ENCODE peak calls at places on chromosomes 6 and 20, in six cellular contexts. S, M, C, A, B and F are unnamed samples.

GRCh38 chr20:47713941-47714450 is 71.3 kb downstream of the SULF2 start:
- DNase-seq in S (no peak), M (no peak), C (no peak), A (no peak), B (no peak), F (no peak)

GRCh38 chr6:45619994-45620471 is 242.3 kb upstream of the SUPT3H start:
- DNase-seq in S (no peak), M (no peak), C (peak; percentile 62), A (no peak), B (no peak), F (no peak)

GRCh38 chr6:166474721-166475565 is 92.2 kb upstream of the MPC1 start:
- DNase-seq in S (no peak), M (no peak), C (no peak), A (no peak), B (no peak), F (no peak)

GRCh38 chr20:63112491-63113219 is 103.3 kb downstream of the YTHDF1 start:
- DNase-seq in S (no peak), M (no peak), C (no peak), A (no peak), B (no peak), F (no peak)

GRCh38 chr20:29298759-29299613 is 1958.5 kb upstream of the DEFB115 start:
- DNase-seq in S (no peak), M (no peak), C (peak; percentile 32), A (no peak), B (no peak), F (no peak)

GRCh38 chr6:42367353-42368011 is 84.2 kb downstream of the TRERF1 start:
- DNase-seq in S (no peak), M (no peak), C (no peak), A (peak; percentile 62), B (peak; percentile 35), F (peak; percentile 33)

GRCh38 chr20:32808438-32808837 is 11.3 kb upstream of the MAPRE1 start:
- DNase-seq in S (no peak), M (no peak), C (no peak), A (no peak), B (no peak), F (no peak)

GRCh38 chr6:72748759-72749158 is 126.9 kb downstream of the KCNQ5 start:
- DNase-seq in S (no peak), M (no peak), C (peak; percentile 92), A (no peak), B (no peak), F (no peak)

GRCh38 chr6:96116674-96117073 is 100.9 kb downstream of the FUT9 start:
- DNase-seq in S (peak; percentile 27), M (no peak), C (no peak), A (no peak), B (no peak), F (no peak)

GRCh38 chr6:34529665-34530327 is 26.3 kb downstream of the SPDEF start:
- DNase-seq in S (no peak), M (no peak), C (no peak), A (no peak), B (peak; percentile 42), F (peak; percentile 63)

GRCh38 chr20:63183422-63184146 is 32.3 kb downstream of the YTHDF1 start:
- DNase-seq in S (peak; percentile 38), M (no peak), C (no peak), A (no peak), B (peak; percentile 27), F (peak; percentile 54)

GRCh38 chr20:49871391-49871948 is 43.9 kb downstream of the SPATA2 start:
- DNase-seq in S (no peak), M (no peak), C (no peak), A (no peak), B (no peak), F (no peak)

GRCh38 chr6:162917506-162917905 is 189.7 kb downstream of the PACRG start:
- DNase-seq in S (no peak), M (no peak), C (peak; percentile 51), A (no peak), B (no peak), F (no peak)

GRCh38 chr6:155237613-155238012 is 26.2 kb upstream of the CLDN20 start:
- DNase-seq in S (no peak), M (no peak), C (no peak), A (no peak), B (no peak), F (no peak)

GRCh38 chr6:159762681-159763293 is 942 bp downstream of the ACAT2 start:
- DNase-seq in S (no peak), M (no peak), C (no peak), A (no peak), B (peak; percentile 36), F (peak; percentile 77)

GRCh38 chr6:130434174-130434873 is 68.5 kb downstream of the TMEM200A start:
- DNase-seq in S (no peak), M (no peak), C (peak; percentile 82), A (no peak), B (no peak), F (no peak)

GRCh38 chr6:32086661-32087573 is 22.2 kb downstream of the TNXB start:
- DNase-seq in S (no peak), M (peak; percentile 16), C (peak; percentile 85), A (no peak), B (no peak), F (peak; percentile 14)

GRCh38 chr20:39109933-39110818 is 148.0 kb downstream of the DHX35 start:
- DNase-seq in S (no peak), M (no peak), C (no peak), A (no peak), B (no peak), F (no peak)

GRCh38 chr20:5843054-5843731 is 93.0 kb downstream of the SHLD1 start:
- DNase-seq in S (no peak), M (no peak), C (peak; percentile 46), A (no peak), B (no peak), F (no peak)

GRCh38 chr6:138526822-138527235 is 27.5 kb upstream of the NHSL1 start:
- DNase-seq in S (peak; percentile 23), M (no peak), C (no peak), A (no peak), B (no peak), F (no peak)

GRCh38 chr6:126804255-126805064 is 314.0 kb upstream of the RSPO3 start:
- DNase-seq in S (peak; percentile 43), M (peak; percentile 27), C (peak; percentile 20), A (no peak), B (no peak), F (no peak)

GRCh38 chr6:103893082-103893481 is 966.6 kb downstream of the HACE1 start:
- DNase-seq in S (no peak), M (no peak), C (peak; percentile 3), A (no peak), B (no peak), F (no peak)

GRCh38 chr6:107862383-107862782 is 38.3 kb upstream of the SCML4 start:
- DNase-seq in S (no peak), M (no peak), C (no peak), A (no peak), B (no peak), F (no peak)

DNA sequence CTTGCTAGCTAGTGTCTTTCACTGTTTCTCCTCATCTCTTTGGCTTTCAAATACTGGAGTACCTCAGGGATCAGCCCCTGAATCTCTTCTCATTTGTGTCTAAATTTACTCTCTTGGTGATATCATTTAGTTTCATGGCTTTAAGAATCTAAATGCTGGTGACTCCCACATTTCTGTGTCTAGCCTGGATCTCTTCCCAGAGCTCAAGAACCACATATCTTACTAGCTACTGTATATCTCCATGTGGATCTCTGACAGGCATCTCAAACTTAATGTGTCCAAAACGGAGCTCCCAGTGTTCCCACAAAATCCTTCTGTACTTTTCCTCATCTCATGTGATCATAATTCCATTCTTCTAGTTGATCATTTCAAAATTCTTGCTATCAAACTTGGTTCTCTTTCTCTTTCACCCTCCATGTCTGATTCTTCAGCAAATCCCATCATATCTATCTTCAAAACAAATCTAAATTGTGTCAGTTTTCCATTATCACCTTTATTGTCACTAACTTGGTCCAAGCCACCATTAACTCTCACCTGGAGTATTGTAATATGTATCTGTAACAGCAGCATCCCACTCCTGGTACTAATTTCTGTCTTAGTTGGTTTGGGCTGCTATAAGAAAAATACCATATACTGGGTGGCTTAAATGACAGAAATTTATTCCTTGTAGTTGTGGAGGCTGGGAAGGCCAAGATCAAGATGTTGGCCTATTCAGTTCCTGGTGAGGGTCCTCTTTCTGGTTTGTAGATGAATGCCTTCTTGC is 45.9 kb downstream of the CCDC170 start:
- DNase-seq in S (no peak), M (no peak), C (peak; percentile 71), A (no peak), B (no peak), F (no peak)
- H3K9me3 ChIP-seq in S (peaks cover 2% of the 10 kb centered on the region), M (no peaks in the 10 kb centered on the region), C (peaks cover 4% of the 10 kb centered on the region), A (peaks cover 5% of the 10 kb centered on the region), B (peaks cover 6% of the 10 kb centered on the region), F (no peaks in the 10 kb centered on the region)

DNA sequence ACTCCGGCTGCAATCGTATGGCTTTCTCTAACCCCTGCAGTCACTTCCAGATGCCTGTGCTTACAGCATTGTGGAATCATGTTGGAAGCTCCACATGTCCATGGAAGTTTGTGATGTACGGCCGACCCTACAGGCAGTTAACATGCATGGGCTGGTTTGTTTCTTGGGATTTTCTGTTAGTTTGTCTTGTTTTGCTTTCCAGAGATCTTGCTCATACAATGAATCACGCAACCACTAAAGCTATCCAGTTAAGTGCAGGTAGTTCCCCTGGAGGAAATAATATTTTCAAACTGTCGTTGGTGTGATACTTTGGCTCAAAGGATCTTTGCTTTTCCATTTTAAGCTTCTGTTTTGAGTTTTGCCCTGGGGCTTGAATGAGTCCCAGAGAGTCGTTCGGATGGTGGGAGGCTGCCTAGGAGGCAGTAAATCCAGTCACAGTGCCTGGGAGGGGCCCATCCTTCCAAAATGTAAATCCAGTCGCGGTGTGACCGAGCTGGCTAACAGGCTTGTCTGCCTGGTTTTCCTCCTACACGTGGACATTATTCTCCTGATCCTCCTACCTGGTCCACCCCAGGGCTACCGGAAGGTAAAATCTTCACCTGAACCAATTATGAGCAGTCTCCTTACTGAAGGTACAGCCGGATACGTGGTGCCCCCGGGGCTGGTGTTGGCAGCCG is 225.9 kb downstream of the SMOC2 start:
- DNase-seq in S (no peak), M (no peak), C (no peak), A (peak; percentile 23), B (no peak), F (no peak)
- H3K9me3 ChIP-seq in S (peaks cover 1% of the 10 kb centered on the region), M (no peaks in the 10 kb centered on the region), C (peaks cover 4% of the 10 kb centered on the region), A (no peaks in the 10 kb centered on the region), B (no peaks in the 10 kb centered on the region), F (no peaks in the 10 kb centered on the region)

GRCh38 chr6:28089054-28089453 is 8.7 kb downstream of the ZNF165 start:
- DNase-seq in S (no peak), M (no peak), C (no peak), A (no peak), B (no peak), F (no peak)
- H3K9me3 ChIP-seq in S (peaks cover 12% of the 10 kb centered on the region), M (peaks cover 5% of the 10 kb centered on the region), C (peaks cover 11% of the 10 kb centered on the region), A (peaks cover 6% of the 10 kb centered on the region), B (peaks cover 24% of the 10 kb centered on the region), F (peaks cover 27% of the 10 kb centered on the region)

DNA sequence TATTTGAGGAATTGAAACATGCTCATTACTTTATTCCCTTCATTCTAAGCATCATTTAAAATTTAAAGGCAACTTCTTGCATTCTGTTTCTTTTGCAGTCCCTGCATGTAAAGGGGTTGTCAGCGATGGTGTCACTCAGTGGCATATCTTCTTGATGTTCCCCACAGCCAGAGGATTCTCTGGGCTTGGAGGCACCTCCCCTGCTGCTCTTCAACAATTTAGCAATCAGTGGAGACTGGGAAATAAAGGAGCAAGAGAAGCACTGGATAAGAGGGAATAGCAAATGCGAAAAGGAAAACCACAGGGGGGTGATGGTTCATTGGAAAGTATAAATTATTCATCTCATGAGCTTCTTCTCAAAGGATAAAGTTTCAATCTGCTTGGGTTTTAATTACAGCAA is 30.7 kb upstream of the MC3R start:
- DNase-seq in S (no peak), M (no peak), C (no peak), A (no peak), B (no peak), F (no peak)
- H3K9me3 ChIP-seq in S (peaks cover 8% of the 10 kb centered on the region), M (no peaks in the 10 kb centered on the region), C (peaks cover 7% of the 10 kb centered on the region), A (no peaks in the 10 kb centered on the region), B (no peaks in the 10 kb centered on the region), F (peaks cover 9% of the 10 kb centered on the region)

GRCh38 chr20:59821788-59822187 is 111.6 kb downstream of the SYCP2 start:
- DNase-seq in S (no peak), M (no peak), C (no peak), A (no peak), B (no peak), F (no peak)
- H3K9me3 ChIP-seq in S (no peaks in the 10 kb centered on the region), M (peaks cover 21% of the 10 kb centered on the region), C (peaks cover 6% of the 10 kb centered on the region), A (no peaks in the 10 kb centered on the region), B (no peaks in the 10 kb centered on the region), F (no peaks in the 10 kb centered on the region)